ENCODE peak calls at places on chromosomes 1 and 21, in four cellular contexts. Y is A549, M is HCT116, C is tibial artery. L is an unnamed sample.

GRCh38 chr1:4756184-4756504 is 101.7 kb downstream of the AJAP1 start:
- DNase-seq in Y (no peak), M (no peak), C (no peak), L (no peak)

GRCh38 chr1:244022301-244022700 is 28.8 kb upstream of the ZBTB18 start:
- DNase-seq in Y (no peak), M (no peak), C (no peak), L (no peak)

GRCh38 chr1:236341298-236341697 is 52.8 kb upstream of the EDARADD start:
- DNase-seq in Y (no peak), M (no peak), C (no peak), L (no peak)

GRCh38 chr21:41480086-41480690 is 27.8 kb downstream of the TMPRSS2 start:
- DNase-seq in Y (no peak), M (no peak), C (no peak), L (no peak)

GRCh38 chr1:178494569-178494971 is 2.2 kb downstream of the CLEC20A start:
- DNase-seq in Y (no peak), M (no peak), C (peak), L (no peak)

GRCh38 chr1:184524248-184524647 is 137.4 kb downstream of the C1orf21 start:
- DNase-seq in Y (no peak), M (no peak), C (no peak), L (no peak)

GRCh38 chr1:86924324-86924960 is 10.0 kb downstream of the HS2ST1 start:
- DNase-seq in Y (no peak), M (no peak), C (no peak), L (no peak)

GRCh38 chr21:24552491-24552890 is 1054.8 kb downstream of the MRPL39 start:
- DNase-seq in Y (no peak), M (no peak), C (no peak), L (no peak)

GRCh38 chr1:51605961-51606723 is 10.8 kb upstream of the OSBPL9 start:
- DNase-seq in Y (peak), M (no peak), C (no peak), L (no peak)

GRCh38 chr1:41325801-41326200 is 35.4 kb upstream of the FOXO6 start:
- DNase-seq in Y (no peak), M (no peak), C (no peak), L (no peak)

GRCh38 chr1:55064861-55065263 is 25.5 kb downstream of the PCSK9 start:
- DNase-seq in Y (peak), M (no peak), C (no peak), L (no peak)

GRCh38 chr1:63730211-63730610 is 43.6 kb upstream of the ROR1 start:
- DNase-seq in Y (peak), M (no peak), C (no peak), L (no peak)

GRCh38 chr1:67785847-67786753 is 47.2 kb downstream of the GNG12 start:
- DNase-seq in Y (no peak), M (no peak), C (no peak), L (no peak)

GRCh38 chr1:59574085-59574484 is 240.7 kb upstream of the HOOK1 start:
- DNase-seq in Y (no peak), M (no peak), C (no peak), L (no peak)

GRCh38 chr1:55831759-55832158 is 616.6 kb upstream of the USP24 start:
- DNase-seq in Y (no peak), M (no peak), C (no peak), L (no peak)

GRCh38 chr1:27356277-27356627 is 10.5 kb downstream of the MAP3K6 start:
- DNase-seq in Y (no peak), M (no peak), C (no peak), L (no peak)

GRCh38 chr1:35915693-35916092 is 15.2 kb upstream of the AGO3 start:
- DNase-seq in Y (no peak), M (no peak), C (no peak), L (no peak)

GRCh38 chr1:66801176-66801575 is at the start of gene INSL5:
- DNase-seq in Y (no peak), M (no peak), C (no peak), L (no peak)

GRCh38 chr1:7954683-7955082 is 6.8 kb upstream of the PARK7 start:
- DNase-seq in Y (no peak), M (no peak), C (no peak), L (no peak)
- H3K4me3 ChIP-seq in Y (peak), M (peak), C (peak), L (peak)

GRCh38 chr1:89121641-89122040 is 4.3 kb downstream of the GBP2 start:
- DNase-seq in Y (no peak), M (no peak), C (no peak), L (no peak)

GRCh38 chr1:89126602-89127001 is 688 bp upstream of the GBP2 start:
- DNase-seq in Y (no peak), M (no peak), C (no peak), L (no peak)

GRCh38 chr1:89130716-89131115 is 4.8 kb upstream of the GBP2 start:
- DNase-seq in Y (no peak), M (no peak), C (no peak), L (no peak)

GRCh38 chr1:89126234-89126580 is 293 bp upstream of the GBP2 start:
- DNase-seq in Y (no peak), M (no peak), C (no peak), L (no peak)

GRCh38 chr1:89125571-89126233 is at the start of gene GBP2:
- DNase-seq in Y (peak), M (no peak), C (peak), L (no peak)
- H3K4me3 ChIP-seq in Y (peak), M (no peak), C (peak), L (peak)

DNA sequence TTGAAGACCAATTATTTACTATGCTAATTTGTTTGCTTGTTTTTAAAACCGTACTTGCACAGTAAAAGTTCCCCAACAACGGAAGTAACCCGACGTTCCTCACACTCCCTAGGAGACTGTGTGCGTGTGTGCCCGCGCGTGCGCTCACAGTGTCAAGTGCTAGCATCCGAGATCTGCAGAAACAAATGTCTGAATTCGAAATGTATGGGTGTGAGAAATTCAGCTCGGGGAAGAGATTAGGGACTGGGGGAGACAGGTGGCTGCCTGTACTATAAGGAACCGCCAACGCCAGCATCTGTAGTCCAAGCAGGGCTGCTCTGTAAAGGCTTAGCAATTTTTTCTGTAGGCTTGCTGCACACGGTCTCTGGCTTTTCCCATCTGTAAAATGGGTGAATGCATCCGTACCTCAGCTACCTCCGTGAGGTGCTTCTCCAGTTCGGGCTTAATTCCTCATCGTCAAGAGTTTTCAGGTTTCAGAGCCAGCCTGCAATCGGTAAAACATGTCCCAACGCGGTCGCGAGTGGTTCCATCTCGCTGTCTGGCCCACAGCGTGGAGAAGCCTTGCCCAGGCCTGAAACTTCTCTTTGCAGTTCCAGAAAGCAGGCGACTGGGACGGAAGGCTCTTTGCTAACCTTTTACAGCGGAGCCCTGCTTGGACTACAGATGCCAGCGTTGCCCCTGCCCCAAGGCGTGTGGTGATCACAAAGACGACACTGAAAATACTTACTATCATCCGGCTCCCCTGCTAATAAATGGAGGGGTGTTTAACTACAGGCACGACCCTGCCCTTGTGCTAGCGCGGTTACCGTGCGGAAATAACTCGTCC is 1.2 kb upstream of the OLIG2 start:
- DNase-seq in Y (no peak), M (no peak), C (no peak), L (no peak)
- H3K4me3 ChIP-seq in Y (no peak), M (no peak), C (no peak), L (no peak)

GRCh38 chr1:212752256-212752933 is 39.2 kb downstream of the NSL1 start:
- DNase-seq in Y (no peak), M (no peak), C (no peak), L (no peak)
- H3K4me3 ChIP-seq in Y (no peak), M (no peak), C (peak), L (peak)

DNA sequence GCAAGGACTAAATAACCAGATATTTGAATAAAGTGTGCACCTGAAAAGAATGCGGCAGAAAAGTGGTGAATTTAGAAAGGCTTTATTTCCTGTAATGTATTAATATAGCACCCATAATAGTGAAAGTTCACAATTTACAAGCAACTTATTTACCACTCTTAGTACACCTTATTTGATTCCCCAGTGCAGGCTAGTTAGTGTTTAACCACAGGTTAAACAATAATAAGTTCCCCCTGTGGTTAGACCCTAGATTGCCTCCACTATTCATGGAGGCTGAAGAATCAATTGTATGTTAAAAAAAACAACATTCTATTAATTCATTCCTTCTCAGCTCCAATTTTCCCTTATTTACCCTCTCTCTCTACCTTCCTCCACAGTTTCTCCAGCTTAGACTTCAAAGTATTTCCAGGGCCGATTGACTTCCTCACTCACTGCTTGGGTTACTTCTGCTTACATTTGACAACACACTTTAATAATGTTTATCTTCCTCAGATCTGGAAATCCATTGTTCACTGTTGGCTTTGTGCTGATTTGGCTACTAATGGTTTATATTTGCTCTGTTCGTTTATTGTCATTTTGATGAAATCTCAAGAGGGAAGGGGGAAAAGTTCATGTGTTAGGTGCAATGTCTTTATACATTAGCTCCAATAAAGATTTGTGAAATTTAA is 796.3 kb downstream of the BRINP3 start:
- DNase-seq in Y (peak), M (no peak), C (no peak), L (no peak)
- H3K4me3 ChIP-seq in Y (peak), M (no peak), C (no peak), L (no peak)

GRCh38 chr1:95742591-95743089 is 508.6 kb downstream of the RWDD3 start:
- DNase-seq in Y (peak), M (peak), C (no peak), L (no peak)
- H3K4me3 ChIP-seq in Y (no peak), M (peak), C (no peak), L (no peak)

GRCh38 chr1:24319962-24320361 is 805 bp downstream of the GRHL3 start:
- DNase-seq in Y (no peak), M (no peak), C (no peak), L (no peak)

GRCh38 chr1:24322636-24323177 is 3.5 kb downstream of the GRHL3 start:
- DNase-seq in Y (no peak), M (no peak), C (no peak), L (no peak)

GRCh38 chr1:24323281-24323680 is 4.1 kb downstream of the GRHL3 start:
- DNase-seq in Y (no peak), M (no peak), C (no peak), L (no peak)

GRCh38 chr1:24321150-24321549 is 2.0 kb downstream of the GRHL3 start:
- DNase-seq in Y (no peak), M (no peak), C (no peak), L (no peak)

DNA sequence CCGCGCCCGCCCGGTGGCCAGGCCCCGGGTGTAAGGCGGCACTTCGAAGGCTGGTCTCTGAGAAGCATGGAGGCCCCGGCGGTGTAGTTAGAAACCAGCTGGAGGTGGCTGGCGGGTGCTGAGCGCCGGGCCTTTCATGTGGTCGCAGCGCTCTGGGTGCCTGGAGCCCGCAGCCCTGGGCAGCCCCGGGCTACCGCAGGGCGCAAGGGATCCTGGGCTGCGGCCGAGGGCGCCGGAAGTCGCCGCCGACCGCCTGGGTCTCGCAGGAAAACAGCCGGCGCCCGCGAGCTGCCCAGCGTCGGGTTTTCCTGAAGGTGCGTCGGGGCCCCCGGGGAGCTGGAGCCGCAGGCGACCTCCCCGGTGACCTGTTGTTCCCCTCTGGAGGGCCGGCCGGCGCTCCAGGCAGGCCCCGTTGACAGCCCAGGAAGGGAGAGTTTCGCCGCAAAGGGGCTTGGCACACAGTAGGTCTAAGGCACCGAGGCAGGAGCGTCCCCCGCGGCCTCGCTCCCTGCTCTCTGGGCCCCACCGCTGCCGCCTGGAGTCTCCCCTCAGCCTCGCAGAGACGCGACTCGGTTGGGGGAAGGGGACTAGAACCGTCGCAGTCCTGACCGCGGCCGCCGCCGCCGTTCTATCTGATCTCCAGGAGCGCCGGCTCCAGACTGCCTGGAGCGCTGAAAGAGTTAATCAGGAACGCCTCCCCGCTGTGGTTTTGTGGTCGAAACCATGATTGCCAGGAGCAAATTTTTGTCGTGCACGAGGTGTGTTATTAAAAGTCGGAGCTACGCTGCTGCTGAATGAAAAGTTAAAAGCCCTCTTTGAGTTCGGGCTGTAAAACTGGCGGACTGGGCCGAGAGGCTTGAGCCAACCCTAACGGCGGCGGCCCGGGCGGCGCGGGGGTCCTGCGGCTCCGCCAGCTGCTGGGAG is 2.8 kb downstream of the GRHL3 start:
- DNase-seq in Y (no peak), M (peak), C (no peak), L (peak)
- H3K4me3 ChIP-seq in Y (no peak), M (peak), C (peak), L (peak)

GRCh38 chr1:116504308-116505156 is 66.3 kb downstream of the CD58 start:
- DNase-seq in Y (peak), M (no peak), C (peak), L (peak)
- H3K4me3 ChIP-seq in Y (no peak), M (no peak), C (no peak), L (no peak)

DNA sequence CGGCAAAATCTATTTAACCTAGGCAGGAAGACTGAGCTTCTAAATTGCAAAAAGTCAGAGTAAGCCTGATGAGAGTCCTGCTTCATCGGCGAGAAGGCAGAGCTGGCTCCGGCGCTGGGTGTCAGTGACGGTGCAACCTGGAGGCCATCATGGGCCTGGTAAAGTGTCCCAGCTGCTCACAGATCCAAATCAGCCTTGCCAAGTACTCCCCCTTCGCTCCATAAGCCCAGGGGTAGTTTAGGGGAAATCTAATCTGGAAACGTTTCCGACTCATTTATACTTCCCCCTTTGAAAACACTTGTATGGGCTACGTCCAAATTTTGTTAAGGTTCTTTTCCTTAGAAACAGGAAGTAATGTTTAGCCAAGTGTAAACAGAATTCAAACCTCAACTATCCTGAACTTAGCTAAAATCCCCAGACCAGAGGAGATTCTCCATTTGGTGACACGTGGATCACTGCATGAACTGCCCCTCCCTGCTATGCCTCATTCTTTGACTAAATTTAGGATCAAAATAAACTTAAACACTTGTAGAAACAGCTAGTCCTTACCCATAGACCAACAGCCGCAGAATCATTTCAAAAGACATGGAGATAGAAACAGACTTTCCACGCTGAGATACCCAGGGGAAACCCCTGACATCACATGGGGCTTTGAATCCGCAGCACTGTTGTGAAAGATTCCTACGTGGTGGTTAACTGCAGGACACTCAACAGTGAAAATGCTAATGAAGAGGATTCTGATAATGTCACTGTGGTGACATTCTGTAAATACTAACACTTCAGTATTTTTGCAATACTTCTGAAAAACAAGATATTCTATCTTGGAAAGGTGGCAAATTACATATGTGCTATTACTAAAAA is 172.7 kb downstream of the TGFBR3 start:
- DNase-seq in Y (no peak), M (no peak), C (peak), L (no peak)
- H3K4me3 ChIP-seq in Y (no peak), M (no peak), C (no peak), L (no peak)